ENCODE peak calls at places on chromosomes 12 and 14, in eight cellular contexts. One of them, this sample, is unnamed.

GRCh38 chr12:45407188-45407850 is 191.4 kb downstream of the ANO6 start:
- ATAC-seq in A549: no peak
- ATAC-seq in lower lobe of right lung: peak; percentile 97
- ATAC-seq in SK-N-SH treated with all-trans-retinoic acid at 6 μM for 48 hours: no peak
- ATAC-seq in PC-3: no peak
- ATAC-seq in pancreas: peak; percentile 96
- ATAC-seq in activated T-cell treated with anti-CD3 and anti-CD28 coated beads, Interleukin-2, amount 50 U/mL, for 4 hours: no peak
- ATAC-seq in stimulated activated naive CD8-positive, alpha-beta T cell treated with anti-CD3 and anti-CD28 coated beads, Interleukin-15, amount 100 ng/mL, for 72 hours: no peak
- ATAC-seq in this sample: no peak

GRCh38 chr12:52527121-52527800 is 7.1 kb upstream of the KRT5 start:
- ATAC-seq in A549: no peak
- ATAC-seq in lower lobe of right lung: no peak
- ATAC-seq in SK-N-SH treated with all-trans-retinoic acid at 6 μM for 48 hours: no peak
- ATAC-seq in PC-3: no peak
- ATAC-seq in pancreas: no peak
- ATAC-seq in activated T-cell treated with anti-CD3 and anti-CD28 coated beads, Interleukin-2, amount 50 U/mL, for 4 hours: no peak
- ATAC-seq in stimulated activated naive CD8-positive, alpha-beta T cell treated with anti-CD3 and anti-CD28 coated beads, Interleukin-15, amount 100 ng/mL, for 72 hours: no peak
- ATAC-seq in this sample: no peak

GRCh38 chr12:65536876-65537661 is 258.6 kb downstream of the MSRB3 start:
- ATAC-seq in A549: peak; percentile 93
- ATAC-seq in lower lobe of right lung: peak; percentile 68
- ATAC-seq in SK-N-SH treated with all-trans-retinoic acid at 6 μM for 48 hours: peak; percentile 90
- ATAC-seq in PC-3: peak; percentile 75
- ATAC-seq in pancreas: no peak
- ATAC-seq in activated T-cell treated with anti-CD3 and anti-CD28 coated beads, Interleukin-2, amount 50 U/mL, for 4 hours: no peak
- ATAC-seq in stimulated activated naive CD8-positive, alpha-beta T cell treated with anti-CD3 and anti-CD28 coated beads, Interleukin-15, amount 100 ng/mL, for 72 hours: no peak
- ATAC-seq in this sample: no peak

GRCh38 chr12:11810962-11811361 is 161.5 kb downstream of the ETV6 start:
- ATAC-seq in A549: no peak
- ATAC-seq in lower lobe of right lung: no peak
- ATAC-seq in SK-N-SH treated with all-trans-retinoic acid at 6 μM for 48 hours: no peak
- ATAC-seq in PC-3: no peak
- ATAC-seq in pancreas: no peak
- ATAC-seq in activated T-cell treated with anti-CD3 and anti-CD28 coated beads, Interleukin-2, amount 50 U/mL, for 4 hours: no peak
- ATAC-seq in stimulated activated naive CD8-positive, alpha-beta T cell treated with anti-CD3 and anti-CD28 coated beads, Interleukin-15, amount 100 ng/mL, for 72 hours: no peak
- ATAC-seq in this sample: peak; percentile 65

GRCh38 chr12:43836455-43836989 is 641 bp downstream of the TMEM117 start:
- ATAC-seq in A549: peak; percentile 84
- ATAC-seq in lower lobe of right lung: peak; percentile 54
- ATAC-seq in SK-N-SH treated with all-trans-retinoic acid at 6 μM for 48 hours: peak; percentile 83
- ATAC-seq in PC-3: peak; percentile 35
- ATAC-seq in pancreas: peak; percentile 36
- ATAC-seq in activated T-cell treated with anti-CD3 and anti-CD28 coated beads, Interleukin-2, amount 50 U/mL, for 4 hours: no peak
- ATAC-seq in stimulated activated naive CD8-positive, alpha-beta T cell treated with anti-CD3 and anti-CD28 coated beads, Interleukin-15, amount 100 ng/mL, for 72 hours: no peak
- ATAC-seq in this sample: peak; percentile 29

GRCh38 chr12:26293612-26294011 is 98.2 kb downstream of the SSPN start:
- ATAC-seq in A549: no peak
- ATAC-seq in lower lobe of right lung: no peak
- ATAC-seq in SK-N-SH treated with all-trans-retinoic acid at 6 μM for 48 hours: no peak
- ATAC-seq in PC-3: peak; percentile 73
- ATAC-seq in pancreas: no peak
- ATAC-seq in activated T-cell treated with anti-CD3 and anti-CD28 coated beads, Interleukin-2, amount 50 U/mL, for 4 hours: no peak
- ATAC-seq in stimulated activated naive CD8-positive, alpha-beta T cell treated with anti-CD3 and anti-CD28 coated beads, Interleukin-15, amount 100 ng/mL, for 72 hours: no peak
- ATAC-seq in this sample: no peak

GRCh38 chr14:92489394-92490238 is 24.0 kb upstream of the RIN3 start:
- ATAC-seq in A549: no peak
- ATAC-seq in lower lobe of right lung: no peak
- ATAC-seq in SK-N-SH treated with all-trans-retinoic acid at 6 μM for 48 hours: no peak
- ATAC-seq in PC-3: no peak
- ATAC-seq in pancreas: no peak
- ATAC-seq in activated T-cell treated with anti-CD3 and anti-CD28 coated beads, Interleukin-2, amount 50 U/mL, for 4 hours: no peak
- ATAC-seq in stimulated activated naive CD8-positive, alpha-beta T cell treated with anti-CD3 and anti-CD28 coated beads, Interleukin-15, amount 100 ng/mL, for 72 hours: no peak
- ATAC-seq in this sample: no peak

GRCh38 chr12:49094104-49094948 is at the start of gene DHH:
- ATAC-seq in A549: peak; percentile 18
- ATAC-seq in lower lobe of right lung: peak; percentile 42
- ATAC-seq in SK-N-SH treated with all-trans-retinoic acid at 6 μM for 48 hours: peak; percentile 59
- ATAC-seq in PC-3: peak; percentile 25
- ATAC-seq in pancreas: peak; percentile 44
- ATAC-seq in activated T-cell treated with anti-CD3 and anti-CD28 coated beads, Interleukin-2, amount 50 U/mL, for 4 hours: no peak
- ATAC-seq in stimulated activated naive CD8-positive, alpha-beta T cell treated with anti-CD3 and anti-CD28 coated beads, Interleukin-15, amount 100 ng/mL, for 72 hours: peak; percentile 12
- ATAC-seq in this sample: no peak

GRCh38 chr14:71734076-71734475 is 198.2 kb upstream of the RGS6 start:
- ATAC-seq in A549: no peak
- ATAC-seq in lower lobe of right lung: no peak
- ATAC-seq in SK-N-SH treated with all-trans-retinoic acid at 6 μM for 48 hours: no peak
- ATAC-seq in PC-3: no peak
- ATAC-seq in pancreas: no peak
- ATAC-seq in activated T-cell treated with anti-CD3 and anti-CD28 coated beads, Interleukin-2, amount 50 U/mL, for 4 hours: no peak
- ATAC-seq in stimulated activated naive CD8-positive, alpha-beta T cell treated with anti-CD3 and anti-CD28 coated beads, Interleukin-15, amount 100 ng/mL, for 72 hours: no peak
- ATAC-seq in this sample: no peak

GRCh38 chr14:59829941-59830734 is 40.4 kb downstream of the RTN1 start:
- ATAC-seq in A549: peak; percentile 54
- ATAC-seq in lower lobe of right lung: no peak
- ATAC-seq in SK-N-SH treated with all-trans-retinoic acid at 6 μM for 48 hours: no peak
- ATAC-seq in PC-3: no peak
- ATAC-seq in pancreas: no peak
- ATAC-seq in activated T-cell treated with anti-CD3 and anti-CD28 coated beads, Interleukin-2, amount 50 U/mL, for 4 hours: no peak
- ATAC-seq in stimulated activated naive CD8-positive, alpha-beta T cell treated with anti-CD3 and anti-CD28 coated beads, Interleukin-15, amount 100 ng/mL, for 72 hours: no peak
- ATAC-seq in this sample: no peak

GRCh38 chr12:132356686-132357622 is 27.6 kb upstream of the GALNT9 start:
- ATAC-seq in A549: peak; percentile 84
- ATAC-seq in lower lobe of right lung: peak; percentile 18
- ATAC-seq in SK-N-SH treated with all-trans-retinoic acid at 6 μM for 48 hours: peak; percentile 75
- ATAC-seq in PC-3: peak; percentile 100
- ATAC-seq in pancreas: no peak
- ATAC-seq in activated T-cell treated with anti-CD3 and anti-CD28 coated beads, Interleukin-2, amount 50 U/mL, for 4 hours: no peak
- ATAC-seq in stimulated activated naive CD8-positive, alpha-beta T cell treated with anti-CD3 and anti-CD28 coated beads, Interleukin-15, amount 100 ng/mL, for 72 hours: no peak
- ATAC-seq in this sample: no peak

GRCh38 chr14:53596845-53597525 is 359.6 kb downstream of the BMP4 start:
- ATAC-seq in A549: no peak
- ATAC-seq in lower lobe of right lung: no peak
- ATAC-seq in SK-N-SH treated with all-trans-retinoic acid at 6 μM for 48 hours: no peak
- ATAC-seq in PC-3: peak; percentile 98
- ATAC-seq in pancreas: no peak
- ATAC-seq in activated T-cell treated with anti-CD3 and anti-CD28 coated beads, Interleukin-2, amount 50 U/mL, for 4 hours: no peak
- ATAC-seq in stimulated activated naive CD8-positive, alpha-beta T cell treated with anti-CD3 and anti-CD28 coated beads, Interleukin-15, amount 100 ng/mL, for 72 hours: no peak
- ATAC-seq in this sample: no peak

GRCh38 chr12:42234970-42235369 is 3.1 kb downstream of the YAF2 start:
- ATAC-seq in A549: no peak
- ATAC-seq in lower lobe of right lung: no peak
- ATAC-seq in SK-N-SH treated with all-trans-retinoic acid at 6 μM for 48 hours: no peak
- ATAC-seq in PC-3: no peak
- ATAC-seq in pancreas: no peak
- ATAC-seq in activated T-cell treated with anti-CD3 and anti-CD28 coated beads, Interleukin-2, amount 50 U/mL, for 4 hours: no peak
- ATAC-seq in stimulated activated naive CD8-positive, alpha-beta T cell treated with anti-CD3 and anti-CD28 coated beads, Interleukin-15, amount 100 ng/mL, for 72 hours: no peak
- ATAC-seq in this sample: no peak

GRCh38 chr12:54463034-54463433 is 10.4 kb downstream of the GTSF1 start:
- ATAC-seq in A549: no peak
- ATAC-seq in lower lobe of right lung: peak; percentile 51
- ATAC-seq in SK-N-SH treated with all-trans-retinoic acid at 6 μM for 48 hours: no peak
- ATAC-seq in PC-3: no peak
- ATAC-seq in pancreas: no peak
- ATAC-seq in activated T-cell treated with anti-CD3 and anti-CD28 coated beads, Interleukin-2, amount 50 U/mL, for 4 hours: no peak
- ATAC-seq in stimulated activated naive CD8-positive, alpha-beta T cell treated with anti-CD3 and anti-CD28 coated beads, Interleukin-15, amount 100 ng/mL, for 72 hours: no peak
- ATAC-seq in this sample: no peak

GRCh38 chr12:76895796-76896195 is 17.0 kb upstream of the CSRP2 start:
- ATAC-seq in A549: peak; percentile 35
- ATAC-seq in lower lobe of right lung: no peak
- ATAC-seq in SK-N-SH treated with all-trans-retinoic acid at 6 μM for 48 hours: no peak
- ATAC-seq in PC-3: no peak
- ATAC-seq in pancreas: no peak
- ATAC-seq in activated T-cell treated with anti-CD3 and anti-CD28 coated beads, Interleukin-2, amount 50 U/mL, for 4 hours: no peak
- ATAC-seq in stimulated activated naive CD8-positive, alpha-beta T cell treated with anti-CD3 and anti-CD28 coated beads, Interleukin-15, amount 100 ng/mL, for 72 hours: peak; percentile 39
- ATAC-seq in this sample: no peak

GRCh38 chr14:97657609-97658008 is 860.4 kb downstream of the VRK1 start:
- ATAC-seq in A549: no peak
- ATAC-seq in lower lobe of right lung: no peak
- ATAC-seq in SK-N-SH treated with all-trans-retinoic acid at 6 μM for 48 hours: no peak
- ATAC-seq in PC-3: no peak
- ATAC-seq in pancreas: no peak
- ATAC-seq in activated T-cell treated with anti-CD3 and anti-CD28 coated beads, Interleukin-2, amount 50 U/mL, for 4 hours: no peak
- ATAC-seq in stimulated activated naive CD8-positive, alpha-beta T cell treated with anti-CD3 and anti-CD28 coated beads, Interleukin-15, amount 100 ng/mL, for 72 hours: no peak
- ATAC-seq in this sample: no peak

GRCh38 chr14:59631237-59631636 is 54.6 kb upstream of the CCDC175 start:
- ATAC-seq in A549: peak; percentile 62
- ATAC-seq in lower lobe of right lung: no peak
- ATAC-seq in SK-N-SH treated with all-trans-retinoic acid at 6 μM for 48 hours: peak; percentile 19
- ATAC-seq in PC-3: peak; percentile 27
- ATAC-seq in pancreas: no peak
- ATAC-seq in activated T-cell treated with anti-CD3 and anti-CD28 coated beads, Interleukin-2, amount 50 U/mL, for 4 hours: no peak
- ATAC-seq in stimulated activated naive CD8-positive, alpha-beta T cell treated with anti-CD3 and anti-CD28 coated beads, Interleukin-15, amount 100 ng/mL, for 72 hours: no peak
- ATAC-seq in this sample: no peak

GRCh38 chr14:77185093-77185465 is 3.5 kb downstream of the TMEM63C start:
- ATAC-seq in A549: no peak
- ATAC-seq in lower lobe of right lung: no peak
- ATAC-seq in SK-N-SH treated with all-trans-retinoic acid at 6 μM for 48 hours: no peak
- ATAC-seq in PC-3: no peak
- ATAC-seq in pancreas: no peak
- ATAC-seq in activated T-cell treated with anti-CD3 and anti-CD28 coated beads, Interleukin-2, amount 50 U/mL, for 4 hours: no peak
- ATAC-seq in stimulated activated naive CD8-positive, alpha-beta T cell treated with anti-CD3 and anti-CD28 coated beads, Interleukin-15, amount 100 ng/mL, for 72 hours: no peak
- ATAC-seq in this sample: no peak

GRCh38 chr12:112418248-112418595 is 525 bp upstream of the PTPN11 start:
- ATAC-seq in A549: peak; percentile 4
- ATAC-seq in lower lobe of right lung: no peak
- ATAC-seq in SK-N-SH treated with all-trans-retinoic acid at 6 μM for 48 hours: peak; percentile 2
- ATAC-seq in PC-3: no peak
- ATAC-seq in pancreas: no peak
- ATAC-seq in activated T-cell treated with anti-CD3 and anti-CD28 coated beads, Interleukin-2, amount 50 U/mL, for 4 hours: no peak
- ATAC-seq in stimulated activated naive CD8-positive, alpha-beta T cell treated with anti-CD3 and anti-CD28 coated beads, Interleukin-15, amount 100 ng/mL, for 72 hours: no peak
- ATAC-seq in this sample: no peak

GRCh38 chr12:102385343-102385742 is 95.0 kb downstream of the IGF1 start:
- ATAC-seq in A549: no peak
- ATAC-seq in lower lobe of right lung: no peak
- ATAC-seq in SK-N-SH treated with all-trans-retinoic acid at 6 μM for 48 hours: no peak
- ATAC-seq in PC-3: no peak
- ATAC-seq in pancreas: no peak
- ATAC-seq in activated T-cell treated with anti-CD3 and anti-CD28 coated beads, Interleukin-2, amount 50 U/mL, for 4 hours: no peak
- ATAC-seq in stimulated activated naive CD8-positive, alpha-beta T cell treated with anti-CD3 and anti-CD28 coated beads, Interleukin-15, amount 100 ng/mL, for 72 hours: no peak
- ATAC-seq in this sample: no peak

GRCh38 chr12:49637401-49637800 is 14.0 kb downstream of the PRPF40B start:
- ATAC-seq in A549: peak; percentile 20
- ATAC-seq in lower lobe of right lung: peak; percentile 5
- ATAC-seq in SK-N-SH treated with all-trans-retinoic acid at 6 μM for 48 hours: peak; percentile 53
- ATAC-seq in PC-3: no peak
- ATAC-seq in pancreas: no peak
- ATAC-seq in activated T-cell treated with anti-CD3 and anti-CD28 coated beads, Interleukin-2, amount 50 U/mL, for 4 hours: no peak
- ATAC-seq in stimulated activated naive CD8-positive, alpha-beta T cell treated with anti-CD3 and anti-CD28 coated beads, Interleukin-15, amount 100 ng/mL, for 72 hours: peak; percentile 21
- ATAC-seq in this sample: peak; percentile 2

GRCh38 chr14:54651649-54652048 is 84.7 kb downstream of the SAMD4A start:
- ATAC-seq in A549: peak; percentile 17
- ATAC-seq in lower lobe of right lung: no peak
- ATAC-seq in SK-N-SH treated with all-trans-retinoic acid at 6 μM for 48 hours: peak; percentile 9
- ATAC-seq in PC-3: peak; percentile 3
- ATAC-seq in pancreas: no peak
- ATAC-seq in activated T-cell treated with anti-CD3 and anti-CD28 coated beads, Interleukin-2, amount 50 U/mL, for 4 hours: no peak
- ATAC-seq in stimulated activated naive CD8-positive, alpha-beta T cell treated with anti-CD3 and anti-CD28 coated beads, Interleukin-15, amount 100 ng/mL, for 72 hours: no peak
- ATAC-seq in this sample: no peak

GRCh38 chr14:105853089-105853906 is 326.9 kb downstream of the TMEM121 start:
- ATAC-seq in A549: peak; percentile 14
- ATAC-seq in lower lobe of right lung: no peak
- ATAC-seq in SK-N-SH treated with all-trans-retinoic acid at 6 μM for 48 hours: peak; percentile 49
- ATAC-seq in PC-3: no peak
- ATAC-seq in pancreas: no peak
- ATAC-seq in activated T-cell treated with anti-CD3 and anti-CD28 coated beads, Interleukin-2, amount 50 U/mL, for 4 hours: no peak
- ATAC-seq in stimulated activated naive CD8-positive, alpha-beta T cell treated with anti-CD3 and anti-CD28 coated beads, Interleukin-15, amount 100 ng/mL, for 72 hours: no peak
- ATAC-seq in this sample: no peak

GRCh38 chr12:6124411-6125151 is at the start of gene VWF:
- ATAC-seq in A549: peak; percentile 27
- ATAC-seq in lower lobe of right lung: peak; percentile 53
- ATAC-seq in SK-N-SH treated with all-trans-retinoic acid at 6 μM for 48 hours: no peak
- ATAC-seq in PC-3: no peak
- ATAC-seq in pancreas: no peak
- ATAC-seq in activated T-cell treated with anti-CD3 and anti-CD28 coated beads, Interleukin-2, amount 50 U/mL, for 4 hours: no peak
- ATAC-seq in stimulated activated naive CD8-positive, alpha-beta T cell treated with anti-CD3 and anti-CD28 coated beads, Interleukin-15, amount 100 ng/mL, for 72 hours: no peak
- ATAC-seq in this sample: no peak

GRCh38 chr12:61879229-61879628 is 381.0 kb upstream of the USP15 start:
- ATAC-seq in A549: no peak
- ATAC-seq in lower lobe of right lung: no peak
- ATAC-seq in SK-N-SH treated with all-trans-retinoic acid at 6 μM for 48 hours: no peak
- ATAC-seq in PC-3: no peak
- ATAC-seq in pancreas: no peak
- ATAC-seq in activated T-cell treated with anti-CD3 and anti-CD28 coated beads, Interleukin-2, amount 50 U/mL, for 4 hours: no peak
- ATAC-seq in stimulated activated naive CD8-positive, alpha-beta T cell treated with anti-CD3 and anti-CD28 coated beads, Interleukin-15, amount 100 ng/mL, for 72 hours: no peak
- ATAC-seq in this sample: no peak

GRCh38 chr14:99239661-99240092 is 32.3 kb downstream of the BCL11B start:
- ATAC-seq in A549: no peak
- ATAC-seq in lower lobe of right lung: no peak
- ATAC-seq in SK-N-SH treated with all-trans-retinoic acid at 6 μM for 48 hours: no peak
- ATAC-seq in PC-3: no peak
- ATAC-seq in pancreas: no peak
- ATAC-seq in activated T-cell treated with anti-CD3 and anti-CD28 coated beads, Interleukin-2, amount 50 U/mL, for 4 hours: no peak
- ATAC-seq in stimulated activated naive CD8-positive, alpha-beta T cell treated with anti-CD3 and anti-CD28 coated beads, Interleukin-15, amount 100 ng/mL, for 72 hours: no peak
- ATAC-seq in this sample: peak; percentile 9

GRCh38 chr14:101961011-101961721 is 3.2 kb upstream of the DYNC1H1 start:
- ATAC-seq in A549: peak; percentile 60
- ATAC-seq in lower lobe of right lung: peak; percentile 54
- ATAC-seq in SK-N-SH treated with all-trans-retinoic acid at 6 μM for 48 hours: peak; percentile 53
- ATAC-seq in PC-3: peak; percentile 13
- ATAC-seq in pancreas: no peak
- ATAC-seq in activated T-cell treated with anti-CD3 and anti-CD28 coated beads, Interleukin-2, amount 50 U/mL, for 4 hours: peak; percentile 35
- ATAC-seq in stimulated activated naive CD8-positive, alpha-beta T cell treated with anti-CD3 and anti-CD28 coated beads, Interleukin-15, amount 100 ng/mL, for 72 hours: peak; percentile 33
- ATAC-seq in this sample: peak; percentile 13

GRCh38 chr12:127126260-127126628 is 1140.7 kb upstream of the TMEM132C start:
- ATAC-seq in A549: no peak
- ATAC-seq in lower lobe of right lung: no peak
- ATAC-seq in SK-N-SH treated with all-trans-retinoic acid at 6 μM for 48 hours: no peak
- ATAC-seq in PC-3: no peak
- ATAC-seq in pancreas: no peak
- ATAC-seq in activated T-cell treated with anti-CD3 and anti-CD28 coated beads, Interleukin-2, amount 50 U/mL, for 4 hours: no peak
- ATAC-seq in stimulated activated naive CD8-positive, alpha-beta T cell treated with anti-CD3 and anti-CD28 coated beads, Interleukin-15, amount 100 ng/mL, for 72 hours: no peak
- ATAC-seq in this sample: no peak

This sample was measured in activated T-helper 17 cell treated with anti-CD3 and anti-CD28 coated beads, Interleukin-2, amount 50 U/mL, for 72 hours.